ENCODE peak calls at places on chromosome 11, in four cellular contexts. G, D, W and F are unnamed samples.

GRCh38 chr11:104653011-104653806 is 245.1 kb downstream of the CASP12 start:
- DNase-seq in G (no peak), W (no peak), D (no peak), F (no peak)

GRCh38 chr11:47550288-47551052 is 2.5 kb downstream of the CELF1 start:
- DNase-seq in G (no peak), D (no peak), W (no peak), F (no peak)

GRCh38 chr11:86938900-86939880 is 16.0 kb downstream of the FZD4 start:
- DNase-seq in D (no peak), W (peak; percentile 48), G (peak; percentile 46), F (peak; percentile 65)

GRCh38 chr11:123060265-123061000 is 1.5 kb downstream of the HSPA8 start:
- DNase-seq in W (peak; percentile 17), G (no peak), D (no peak), F (no peak)

GRCh38 chr11:33478111-33478573 is 221.0 kb downstream of the HIPK3 start:
- DNase-seq in G (no peak), W (no peak), D (no peak), F (peak; percentile 86)

GRCh38 chr11:12285106-12285505 is 92.3 kb upstream of the PARVA start:
- DNase-seq in D (no peak), W (no peak), G (no peak), F (no peak)

GRCh38 chr11:30016588-30017363 is at the start of gene KCNA4:
- DNase-seq in D (no peak), W (peak; percentile 38), G (peak; percentile 21), F (no peak)

GRCh38 chr11:132125855-132126841 is 755.7 kb downstream of the NTM start:
- DNase-seq in W (no peak), G (no peak), D (no peak), F (no peak)

GRCh38 chr11:13206086-13206640 is 71.4 kb upstream of the BMAL1 start:
- DNase-seq in W (no peak), G (no peak), D (no peak), F (no peak)

GRCh38 chr11:117256573-117256972 is 24.1 kb downstream of the RNF214 start:
- DNase-seq in W (no peak), G (no peak), D (no peak), F (no peak)

GRCh38 chr11:73645972-73646631 is at the start of gene PLEKHB1:
- DNase-seq in G (no peak), W (peak; percentile 50), D (no peak), F (no peak)

GRCh38 chr11:81104051-81104450 is 1629.6 kb downstream of the FAM181B start:
- DNase-seq in W (no peak), G (no peak), D (no peak), F (no peak)

GRCh38 chr11:87114093-87114492 is 76.4 kb downstream of the TMEM135 start:
- DNase-seq in G (no peak), W (no peak), D (no peak), F (no peak)

GRCh38 chr11:120569903-120570302 is 58.4 kb downstream of the GRIK4 start:
- DNase-seq in G (no peak), W (no peak), D (no peak), F (peak; percentile 7)

GRCh38 chr11:12195773-12196172 is 85.4 kb downstream of the MICAL2 start:
- DNase-seq in G (no peak), D (no peak), W (peak; percentile 33), F (no peak)

GRCh38 chr11:58659404-58659803 is 36.9 kb downstream of the CNTF start:
- DNase-seq in W (no peak), G (no peak), D (no peak), F (peak; percentile 10)

GRCh38 chr11:41784513-41785335 is 325.3 kb upstream of the LRRC4C start:
- DNase-seq in D (no peak), G (no peak), W (no peak), F (no peak)

GRCh38 chr11:36278531-36279245 is 10.5 kb downstream of the COMMD9 start:
- DNase-seq in W (no peak), D (no peak), G (no peak), F (no peak)

GRCh38 chr11:128929991-128930390 is 12.7 kb downstream of the TP53AIP1 start:
- DNase-seq in D (no peak), G (no peak), W (no peak), F (no peak)

GRCh38 chr11:119680899-119681370 is 48.1 kb downstream of the NECTIN1 start:
- DNase-seq in G (no peak), W (no peak), D (no peak), F (no peak)

GRCh38 chr11:24635588-24636290 is 138.9 kb downstream of the LUZP2 start:
- DNase-seq in G (no peak), D (no peak), W (no peak), F (no peak)

GRCh38 chr11:45085657-45086501 is 60.6 kb upstream of the PRDM11 start:
- DNase-seq in D (no peak), G (no peak), W (no peak), F (no peak)

GRCh38 chr11:43217856-43218255 is 93.9 kb upstream of the API5 start:
- DNase-seq in G (no peak), W (no peak), D (no peak), F (no peak)

GRCh38 chr11:129814244-129814992 is 1.2 kb upstream of the TMEM45B start:
- DNase-seq in W (peak; percentile 61), G (no peak), D (no peak), F (no peak)

GRCh38 chr11:7892751-7893356 is 38.2 kb downstream of the OR10A6 start:
- DNase-seq in D (no peak), W (peak; percentile 13), G (peak; percentile 54), F (peak; percentile 36)

GRCh38 chr11:2511421-2512369 is 66.9 kb downstream of the KCNQ1 start:
- DNase-seq in W (peak; percentile 4), G (no peak), D (no peak), F (no peak)

GRCh38 chr11:48050304-48050703 is 69.9 kb downstream of the PTPRJ start:
- DNase-seq in D (no peak), G (no peak), W (no peak), F (no peak)

GRCh38 chr11:45673441-45673840 is 8.0 kb upstream of the CHST1 start:
- DNase-seq in D (no peak), W (no peak), G (no peak), F (no peak)

GRCh38 chr11:86676533-86677154 is 4.2 kb upstream of the ME3 start:
- DNase-seq in W (peak; percentile 55), G (no peak), D (no peak), F (peak; percentile 18)

GRCh38 chr11:119860561-119861094 is 131.6 kb upstream of the NECTIN1 start:
- DNase-seq in D (no peak), G (no peak), W (no peak), F (no peak)

GRCh38 chr11:64864473-64865285 is 13.7 kb downstream of the EHD1 start:
- DNase-seq in D (no peak), W (peak; percentile 31), G (no peak), F (no peak)

GRCh38 chr11:71446942-71447688 is 1.1 kb downstream of the DHCR7 start:
- DNase-seq in G (no peak), D (no peak), W (no peak), F (peak; percentile 73)

GRCh38 chr11:34641456-34641855 is 20.6 kb downstream of the EHF start:
- DNase-seq in G (no peak), D (no peak), W (no peak), F (no peak)

GRCh38 chr11:27807594-27807993 is 107.3 kb upstream of the BDNF start:
- DNase-seq in D (no peak), G (no peak), W (no peak), F (no peak)

GRCh38 chr11:35112056-35112845 is 26.7 kb upstream of the CD44 start:
- DNase-seq in W (no peak), G (no peak), D (no peak), F (no peak)

DNA sequence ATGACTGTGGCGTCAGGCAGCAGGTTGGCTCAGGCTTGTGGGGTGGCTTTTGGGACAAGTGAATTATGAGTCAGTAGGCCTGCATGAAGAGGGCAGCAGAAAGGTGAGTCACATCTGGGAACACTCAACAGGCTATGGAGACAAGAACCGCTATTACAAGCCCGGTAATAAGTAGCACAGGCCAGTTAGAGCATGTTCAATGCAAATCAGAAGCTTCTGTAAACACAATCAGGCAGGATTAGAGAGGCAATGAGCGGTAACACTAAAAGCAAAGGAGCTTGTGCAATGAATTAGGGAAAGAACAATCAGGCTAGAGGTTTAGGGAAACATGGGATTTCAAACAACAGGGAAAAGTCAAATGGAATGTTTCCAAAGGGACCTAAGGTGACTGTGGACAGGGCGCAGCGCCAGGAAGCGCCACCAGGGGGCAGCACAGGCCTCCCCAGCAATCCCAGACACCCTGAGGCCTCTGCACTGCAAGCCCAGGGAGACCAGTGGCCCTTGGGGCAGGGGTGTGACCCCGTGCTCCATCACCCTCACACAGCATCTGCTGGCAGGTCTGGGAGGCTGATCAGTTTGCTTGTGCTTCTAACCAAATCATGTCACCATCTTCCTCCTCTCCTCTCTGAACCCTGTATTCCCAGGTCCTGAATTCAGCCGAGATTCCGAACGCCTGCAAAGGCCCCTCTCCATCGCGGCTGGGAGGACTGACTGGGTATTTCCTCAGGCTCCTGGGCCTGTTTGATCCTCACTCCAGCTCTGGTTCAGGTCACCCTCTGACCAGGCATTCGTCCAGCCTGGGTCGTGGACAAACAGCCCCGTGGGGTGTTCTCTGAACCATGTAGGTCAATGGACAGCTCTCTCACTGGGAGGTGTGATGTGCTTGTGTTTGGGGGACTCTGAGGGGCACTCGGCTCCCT is 50.0 kb downstream of the C11orf58 start:
- DNase-seq in W (peak; percentile 80), G (peak; percentile 70), D (peak; percentile 70), F (peak; percentile 49)
- TF ChIP-seq KDM1A in W (no peak), G (no peak), D (no peak), F (no peak)

GRCh38 chr11:88979641-88980040 is 86.1 kb downstream of the GRM5 start:
- DNase-seq in G (no peak), D (no peak), W (no peak), F (no peak)
- TF ChIP-seq JUN in G (no peak), D (no peak), W (no peak), F (no peak)

GRCh38 chr11:66967670-66968425 is 7.3 kb upstream of the C11orf86 start:
- DNase-seq in D (no peak), W (peak; percentile 8), G (no peak), F (no peak)
- TF ChIP-seq KDM1A in D (no peak), W (no peak), G (no peak), F (no peak)

GRCh38 chr11:111472228-111472627 is 40.0 kb downstream of the BTG4 start:
- DNase-seq in G (no peak), D (no peak), W (no peak), F (no peak)

GRCh38 chr11:111466615-111467014 is 45.6 kb downstream of the BTG4 start:
- DNase-seq in D (no peak), G (no peak), W (no peak), F (no peak)

GRCh38 chr11:111465400-111465799 is 46.8 kb downstream of the BTG4 start:
- DNase-seq in W (no peak), G (no peak), D (no peak), F (no peak)

GRCh38 chr11:111474432-111474831 is 37.8 kb downstream of the BTG4 start:
- DNase-seq in D (no peak), G (no peak), W (no peak), F (no peak)

DNA sequence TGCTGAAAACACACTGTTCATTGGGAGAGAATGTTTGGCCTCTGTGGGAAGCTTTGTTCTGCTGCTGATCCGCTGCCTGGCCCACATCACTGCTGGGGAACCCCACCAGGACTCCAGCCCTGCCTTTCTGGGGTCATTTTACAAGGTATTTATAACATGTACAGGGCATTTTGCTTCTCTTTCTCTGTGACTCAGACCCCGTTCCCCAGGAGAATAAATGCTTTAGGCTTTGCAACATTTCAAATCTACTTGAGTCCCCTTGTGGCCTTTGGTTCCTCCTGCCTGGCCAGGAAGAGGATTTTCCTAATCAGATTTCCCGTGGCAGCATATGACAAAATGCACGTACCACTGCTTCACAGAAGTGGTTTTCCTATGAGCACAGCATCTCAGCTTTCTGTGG is 43.0 kb downstream of the BTG4 start:
- DNase-seq in W (no peak), G (no peak), D (no peak), F (no peak)
- TF ChIP-seq JUN in W (no peak), G (no peak), D (no peak), F (no peak)